ENCODE peak calls at places on chromosomes 11 and 22, in five cellular contexts. One of them, this sample, is unnamed.

GRCh38 chr11:118625036-118625690 is 17.7 kb downstream of the PHLDB1 start:
- DNase-seq in Daoy: no peak
- DNase-seq in fibroblast of pulmonary artery: no peak
- DNase-seq in amygdala: peak
- DNase-seq in fibroblast of lung: no peak
- DNase-seq in this sample: no peak

GRCh38 chr11:128610765-128611617 is 23.6 kb upstream of the ETS1 start:
- DNase-seq in Daoy: no peak
- DNase-seq in fibroblast of pulmonary artery: no peak
- DNase-seq in amygdala: no peak
- DNase-seq in fibroblast of lung: no peak
- DNase-seq in this sample: no peak

GRCh38 chr22:30733081-30733680 is 38.5 kb downstream of the OSBP2 start:
- DNase-seq in Daoy: peak
- DNase-seq in fibroblast of pulmonary artery: peak
- DNase-seq in amygdala: no peak
- DNase-seq in fibroblast of lung: peak
- DNase-seq in this sample: no peak

GRCh38 chr11:69370984-69371709 is 77.2 kb downstream of the MYEOV start:
- DNase-seq in Daoy: no peak
- DNase-seq in fibroblast of pulmonary artery: no peak
- DNase-seq in amygdala: no peak
- DNase-seq in fibroblast of lung: no peak
- DNase-seq in this sample: no peak

GRCh38 chr11:32312865-32313403 is 122.4 kb downstream of the WT1 start:
- DNase-seq in Daoy: peak
- DNase-seq in fibroblast of pulmonary artery: peak
- DNase-seq in amygdala: no peak
- DNase-seq in fibroblast of lung: peak
- DNase-seq in this sample: peak

GRCh38 chr11:109037856-109038780 is 373.2 kb downstream of the DDX10 start:
- DNase-seq in Daoy: no peak
- DNase-seq in fibroblast of pulmonary artery: peak
- DNase-seq in amygdala: no peak
- DNase-seq in fibroblast of lung: peak
- DNase-seq in this sample: peak

GRCh38 chr11:125346565-125347260 is 149.4 kb downstream of the FEZ1 start:
- DNase-seq in Daoy: no peak
- DNase-seq in fibroblast of pulmonary artery: no peak
- DNase-seq in amygdala: no peak
- DNase-seq in fibroblast of lung: no peak
- DNase-seq in this sample: no peak

GRCh38 chr22:46070722-46071450 is 79.4 kb upstream of the PPARA start:
- DNase-seq in Daoy: peak
- DNase-seq in fibroblast of pulmonary artery: peak
- DNase-seq in amygdala: peak
- DNase-seq in fibroblast of lung: peak
- DNase-seq in this sample: peak

GRCh38 chr22:36587289-36588154 is 58.6 kb upstream of the EIF3D start:
- DNase-seq in Daoy: peak
- DNase-seq in fibroblast of pulmonary artery: peak
- DNase-seq in amygdala: no peak
- DNase-seq in fibroblast of lung: peak
- DNase-seq in this sample: peak

GRCh38 chr11:103547009-103547408 is 437.8 kb downstream of the DYNC2H1 start:
- DNase-seq in Daoy: no peak
- DNase-seq in fibroblast of pulmonary artery: no peak
- DNase-seq in amygdala: no peak
- DNase-seq in fibroblast of lung: no peak
- DNase-seq in this sample: no peak

GRCh38 chr22:28768701-28769393 is 3.6 kb upstream of the CCDC117 start:
- DNase-seq in Daoy: no peak
- DNase-seq in fibroblast of pulmonary artery: no peak
- DNase-seq in amygdala: no peak
- DNase-seq in fibroblast of lung: no peak
- DNase-seq in this sample: no peak

GRCh38 chr22:30940655-30941362 is 27.8 kb downstream of the MORC2 start:
- DNase-seq in Daoy: no peak
- DNase-seq in fibroblast of pulmonary artery: no peak
- DNase-seq in amygdala: no peak
- DNase-seq in fibroblast of lung: no peak
- DNase-seq in this sample: no peak

GRCh38 chr22:48488149-48488551 is 1339.5 kb downstream of the BRD1 start:
- DNase-seq in Daoy: no peak
- DNase-seq in fibroblast of pulmonary artery: no peak
- DNase-seq in amygdala: no peak
- DNase-seq in fibroblast of lung: no peak
- DNase-seq in this sample: no peak

GRCh38 chr11:17924713-17925112 is 88.1 kb downstream of the SERGEF start:
- DNase-seq in Daoy: no peak
- DNase-seq in fibroblast of pulmonary artery: no peak
- DNase-seq in amygdala: no peak
- DNase-seq in fibroblast of lung: no peak
- DNase-seq in this sample: peak

GRCh38 chr11:93686812-93687211 is 25.3 kb downstream of the CEP295 start:
- DNase-seq in Daoy: no peak
- DNase-seq in fibroblast of pulmonary artery: peak
- DNase-seq in amygdala: no peak
- DNase-seq in fibroblast of lung: peak
- DNase-seq in this sample: peak

GRCh38 chr11:131229221-131229620 is 141.2 kb upstream of the NTM start:
- DNase-seq in Daoy: no peak
- DNase-seq in fibroblast of pulmonary artery: no peak
- DNase-seq in amygdala: no peak
- DNase-seq in fibroblast of lung: no peak
- DNase-seq in this sample: no peak

GRCh38 chr11:132683602-132684001 is 848.7 kb downstream of the OPCML start:
- DNase-seq in Daoy: no peak
- DNase-seq in fibroblast of pulmonary artery: peak
- DNase-seq in amygdala: no peak
- DNase-seq in fibroblast of lung: no peak
- DNase-seq in this sample: no peak

GRCh38 chr11:43735931-43736330 is 55.4 kb downstream of the HSD17B12 start:
- DNase-seq in Daoy: peak
- DNase-seq in fibroblast of pulmonary artery: peak
- DNase-seq in amygdala: no peak
- DNase-seq in fibroblast of lung: peak
- DNase-seq in this sample: no peak

GRCh38 chr11:13718394-13718793 is 49.9 kb downstream of the FAR1 start:
- DNase-seq in Daoy: no peak
- DNase-seq in fibroblast of pulmonary artery: no peak
- DNase-seq in amygdala: no peak
- DNase-seq in fibroblast of lung: no peak
- DNase-seq in this sample: peak

GRCh38 chr11:101848262-101848661 is 66.5 kb upstream of the CEP126 start:
- DNase-seq in Daoy: no peak
- DNase-seq in fibroblast of pulmonary artery: peak
- DNase-seq in amygdala: no peak
- DNase-seq in fibroblast of lung: no peak
- DNase-seq in this sample: peak

GRCh38 chr22:32313532-32313931 is 44.1 kb upstream of the RFPL3 start:
- DNase-seq in Daoy: no peak
- DNase-seq in fibroblast of pulmonary artery: no peak
- DNase-seq in amygdala: no peak
- DNase-seq in fibroblast of lung: no peak
- DNase-seq in this sample: no peak

GRCh38 chr22:43750751-43751150 is 61.4 kb downstream of the EFCAB6 start:
- DNase-seq in Daoy: no peak
- DNase-seq in fibroblast of pulmonary artery: no peak
- DNase-seq in amygdala: no peak
- DNase-seq in fibroblast of lung: no peak
- DNase-seq in this sample: no peak

GRCh38 chr11:96648991-96649390 is 259.2 kb downstream of the JRKL start:
- DNase-seq in Daoy: no peak
- DNase-seq in fibroblast of pulmonary artery: no peak
- DNase-seq in amygdala: no peak
- DNase-seq in fibroblast of lung: no peak
- DNase-seq in this sample: no peak

GRCh38 chr22:44409211-44409648 is 88.8 kb downstream of the RTL6 start:
- DNase-seq in Daoy: no peak
- DNase-seq in fibroblast of pulmonary artery: no peak
- DNase-seq in amygdala: no peak
- DNase-seq in fibroblast of lung: no peak
- DNase-seq in this sample: no peak

GRCh38 chr22:26502688-26503561 is 9.3 kb downstream of the TFIP11 start:
- DNase-seq in Daoy: peak
- DNase-seq in fibroblast of pulmonary artery: peak
- DNase-seq in amygdala: peak
- DNase-seq in fibroblast of lung: peak
- DNase-seq in this sample: peak

GRCh38 chr11:7545611-7546010 is 31.8 kb downstream of the PPFIBP2 start:
- DNase-seq in Daoy: no peak
- DNase-seq in fibroblast of pulmonary artery: no peak
- DNase-seq in amygdala: no peak
- DNase-seq in fibroblast of lung: no peak
- DNase-seq in this sample: no peak

GRCh38 chr22:39624501-39624821 is 53.9 kb downstream of the CACNA1I start:
- DNase-seq in Daoy: no peak
- DNase-seq in fibroblast of pulmonary artery: no peak
- DNase-seq in amygdala: no peak
- DNase-seq in fibroblast of lung: no peak
- DNase-seq in this sample: no peak

GRCh38 chr11:68340003-68340767 is 27.8 kb downstream of the LRP5 start:
- DNase-seq in Daoy: no peak
- DNase-seq in fibroblast of pulmonary artery: no peak
- DNase-seq in amygdala: no peak
- DNase-seq in fibroblast of lung: no peak
- DNase-seq in this sample: no peak

GRCh38 chr11:78350101-78350645 is 67.4 kb downstream of the GAB2 start:
- DNase-seq in Daoy: peak
- DNase-seq in fibroblast of pulmonary artery: peak
- DNase-seq in amygdala: no peak
- DNase-seq in fibroblast of lung: peak
- DNase-seq in this sample: peak

GRCh38 chr22:38017272-38017920 is 33.0 kb upstream of the SOX10 start:
- DNase-seq in Daoy: peak
- DNase-seq in fibroblast of pulmonary artery: peak
- DNase-seq in amygdala: peak
- DNase-seq in fibroblast of lung: peak
- DNase-seq in this sample: peak

This sample was measured in fibroblast of villous mesenchyme.